ENCODE peak calls at places on chromosome 2, in six cellular contexts. U is HCT116, G is suprapubic skin, K is thyroid gland, H is transverse colon, A is prostate gland. M is an unnamed sample.

GRCh38 chr2:162795312-162795711 is 43.3 kb downstream of the KCNH7 start:
- DNase-seq in K (peak), A (no peak), U (no peak), H (peak), G (no peak), M (peak)

GRCh38 chr2:146931109-146931508 is 913.7 kb upstream of the ACVR2A start:
- DNase-seq in A (no peak), U (no peak), G (no peak), K (no peak), H (no peak), M (no peak)

GRCh38 chr2:69932596-69932922 is 17.6 kb downstream of the MXD1 start:
- DNase-seq in A (no peak), H (no peak), K (no peak), U (no peak), G (no peak), M (no peak)

GRCh38 chr2:30145826-30146336 is 926 bp upstream of the YPEL5 start:
- DNase-seq in G (no peak), A (no peak), H (no peak), U (no peak), K (no peak), M (no peak)

GRCh38 chr2:161796192-161796591 is 172.0 kb downstream of the SLC4A10 start:
- DNase-seq in A (no peak), H (no peak), G (no peak), U (no peak), K (peak), M (peak)

GRCh38 chr2:230774348-230774951 is 61.8 kb downstream of the CAB39 start:
- DNase-seq in K (no peak), U (no peak), A (no peak), H (no peak), G (no peak), M (no peak)

GRCh38 chr2:29920631-29921559 is 491 bp downstream of the ALK start:
- DNase-seq in G (no peak), A (no peak), K (peak), H (no peak), U (no peak), M (peak)

GRCh38 chr2:225841314-225841713 is 441.8 kb downstream of the NYAP2 start:
- DNase-seq in G (no peak), H (no peak), K (no peak), U (no peak), A (peak), M (no peak)

GRCh38 chr2:173427887-173428683 is 73.4 kb downstream of the CDCA7 start:
- DNase-seq in K (peak), U (no peak), G (no peak), A (peak), H (no peak), M (peak)

GRCh38 chr2:237731663-237732062 is 66.9 kb upstream of the RBM44 start:
- DNase-seq in K (no peak), G (no peak), A (no peak), H (no peak), U (peak), M (no peak)

GRCh38 chr2:15531095-15531854 is 29.9 kb downstream of the NBAS start:
- DNase-seq in G (no peak), H (no peak), U (no peak), A (no peak), K (no peak), M (no peak)

GRCh38 chr2:1990724-1991123 is 246.4 kb upstream of the PXDN start:
- DNase-seq in U (no peak), H (no peak), A (no peak), K (peak), G (no peak), M (peak)

GRCh38 chr2:207792244-207792785 is 22.6 kb upstream of the FZD5 start:
- DNase-seq in G (no peak), A (peak), K (peak), H (no peak), U (peak), M (peak)

GRCh38 chr2:233183869-233184418 is 67.5 kb upstream of the ATG16L1 start:
- DNase-seq in K (no peak), H (no peak), A (no peak), G (no peak), U (no peak), M (no peak)

GRCh38 chr2:10935953-10936942 is 24.5 kb downstream of the KCNF1 start:
- DNase-seq in G (no peak), H (no peak), A (no peak), K (no peak), U (peak), M (no peak)

GRCh38 chr2:235378261-235378660 is 115.6 kb upstream of the AGAP1 start:
- DNase-seq in H (peak), K (no peak), G (no peak), U (no peak), A (peak), M (peak)

GRCh38 chr2:105796131-105796638 is 51.5 kb downstream of the NCK2 start:
- DNase-seq in H (no peak), K (no peak), U (no peak), G (no peak), A (no peak), M (no peak)

GRCh38 chr2:150663143-150663542 is 175.7 kb upstream of the RND3 start:
- DNase-seq in U (peak), G (no peak), H (no peak), K (no peak), A (no peak), M (no peak)

GRCh38 chr2:146873056-146873455 is 971.8 kb upstream of the ACVR2A start:
- DNase-seq in U (no peak), K (no peak), G (no peak), A (no peak), H (no peak), M (no peak)

GRCh38 chr2:31347788-31348187 is 66.8 kb downstream of the XDH start:
- DNase-seq in U (no peak), H (no peak), K (no peak), A (no peak), G (no peak), M (no peak)

GRCh38 chr2:128433911-128434550 is 115.4 kb upstream of the HS6ST1 start:
- DNase-seq in A (no peak), U (no peak), G (peak), H (peak), K (no peak), M (no peak)

GRCh38 chr2:105593221-105593967 is 151.3 kb upstream of the NCK2 start:
- DNase-seq in G (peak), U (no peak), H (no peak), A (no peak), K (no peak), M (no peak)

GRCh38 chr2:122748552-122749011 is 993.1 kb downstream of the TSN start:
- DNase-seq in K (no peak), H (no peak), G (no peak), U (no peak), A (no peak), M (no peak)

GRCh38 chr2:203853271-203853670 is 14.3 kb upstream of the CTLA4 start:
- DNase-seq in U (no peak), K (no peak), H (no peak), A (no peak), G (no peak), M (no peak)

GRCh38 chr2:128738446-128739110 is 419.9 kb upstream of the HS6ST1 start:
- DNase-seq in U (no peak), G (no peak), H (no peak), K (no peak), A (no peak), M (no peak)

GRCh38 chr2:49585921-49586320 is 431.6 kb upstream of the FSHR start:
- DNase-seq in K (no peak), A (no peak), U (no peak), G (no peak), H (no peak), M (no peak)

GRCh38 chr2:43018179-43019024 is 208.0 kb downstream of the ZFP36L2 start:
- DNase-seq in U (no peak), H (peak), G (peak), K (peak), A (peak), M (peak)

GRCh38 chr2:48829036-48829435 is 73.5 kb upstream of the LHCGR start:
- DNase-seq in U (no peak), H (no peak), K (no peak), G (no peak), A (no peak), M (no peak)

GRCh38 chr2:220228310-220229006 is 601.0 kb downstream of the SLC4A3 start:
- DNase-seq in U (peak), A (no peak), K (no peak), H (no peak), G (no peak), M (no peak)

GRCh38 chr2:9205963-9206948 is at the start of gene ASAP2:
- DNase-seq in U (no peak), H (peak), A (peak), K (peak), G (no peak), M (peak)

GRCh38 chr2:241103176-241103595 is 1.1 kb upstream of the MTERF4 start:
- DNase-seq in H (no peak), U (no peak), A (no peak), K (no peak), G (no peak), M (no peak)

GRCh38 chr2:241105641-241106040 is 3.6 kb upstream of the MTERF4 start:
- DNase-seq in H (no peak), A (no peak), G (no peak), U (no peak), K (no peak), M (no peak)

GRCh38 chr2:241099246-241099645 is 2.8 kb downstream of the MTERF4 start:
- DNase-seq in U (no peak), G (no peak), H (no peak), A (no peak), K (no peak), M (no peak)

GRCh38 chr2:241107384-241107783 is 5.3 kb upstream of the MTERF4 start:
- DNase-seq in A (no peak), K (no peak), H (no peak), G (no peak), U (no peak), M (no peak)

GRCh38 chr2:241102239-241102803 is at the start of gene MTERF4:
- DNase-seq in U (peak), G (peak), H (peak), A (peak), K (peak), M (peak)
- TF ChIP-seq POLR2A in U (peak), G (peak), H (peak), A (peak), K (peak), M (peak)

DNA sequence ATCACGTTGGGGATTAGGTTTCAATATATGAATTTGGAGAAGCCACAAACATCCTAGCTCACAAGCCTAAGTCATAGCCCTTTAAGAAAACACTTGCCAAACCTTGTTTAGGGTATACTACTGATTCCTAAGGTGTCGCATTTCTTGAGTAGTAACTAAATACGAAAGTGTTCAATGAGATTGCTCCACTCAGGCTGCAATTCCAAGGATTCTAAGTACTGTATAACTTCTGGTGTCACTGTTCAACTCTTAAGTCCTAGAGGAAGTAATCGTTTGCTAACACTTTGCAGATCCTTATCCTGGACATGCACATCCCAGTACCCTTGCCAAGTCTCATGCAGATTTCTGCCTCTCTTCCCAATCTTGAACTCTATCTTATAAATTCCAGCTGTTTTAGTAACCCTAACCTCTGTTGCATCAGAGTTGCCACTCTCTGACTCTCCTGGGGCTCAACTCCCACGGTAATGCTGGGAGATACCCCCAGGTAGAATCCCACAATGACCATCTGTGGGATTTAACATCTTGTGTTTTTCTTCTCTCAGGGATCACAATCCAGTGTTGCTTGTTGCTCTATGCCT is 122.4 kb downstream of the HIBCH start:
- DNase-seq in K (no peak), G (no peak), H (no peak), A (no peak), U (no peak), M (no peak)
- TF ChIP-seq POLR2A in K (no peak), G (no peak), H (no peak), A (no peak), U (no peak), M (no peak)

DNA sequence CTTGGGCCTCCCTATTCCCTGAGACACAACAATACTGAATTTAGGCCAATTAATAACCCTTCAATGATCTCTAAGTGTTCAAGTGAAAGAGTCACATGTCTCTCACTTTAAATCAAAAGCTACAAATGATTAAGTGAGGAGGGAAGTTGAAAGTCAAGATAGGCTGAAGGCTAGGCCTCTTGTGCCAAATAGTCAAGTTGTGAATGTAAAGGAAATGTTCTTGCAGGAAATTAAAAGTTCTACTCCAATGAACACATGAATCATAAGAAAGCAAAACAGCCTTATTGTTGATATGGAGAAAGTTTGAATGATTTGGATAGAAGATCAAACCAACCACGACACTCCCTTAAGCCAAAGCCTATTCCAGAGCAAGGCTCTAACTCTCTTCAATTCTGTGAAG is 286.9 kb downstream of the MEIS1 start:
- DNase-seq in U (no peak), H (no peak), G (no peak), A (no peak), K (no peak), M (no peak)
- TF ChIP-seq POLR2A in U (no peak), H (no peak), G (no peak), A (no peak), K (no peak), M (no peak)

GRCh38 chr2:39123436-39123999 is 2.7 kb upstream of the SOS1 start:
- DNase-seq in G (no peak), K (no peak), U (no peak), H (no peak), A (no peak), M (no peak)

GRCh38 chr2:39120771-39121522 is at the start of gene SOS1:
- DNase-seq in H (peak), G (peak), A (peak), U (peak), K (peak), M (peak)

GRCh38 chr2:39120521-39120770 is 405 bp downstream of the SOS1 start:
- DNase-seq in U (no peak), A (no peak), H (no peak), G (no peak), K (no peak), M (no peak)

GRCh38 chr2:39119732-39120520 is 925 bp downstream of the SOS1 start:
- DNase-seq in H (peak), K (peak), U (no peak), A (peak), G (no peak), M (peak)

DNA sequence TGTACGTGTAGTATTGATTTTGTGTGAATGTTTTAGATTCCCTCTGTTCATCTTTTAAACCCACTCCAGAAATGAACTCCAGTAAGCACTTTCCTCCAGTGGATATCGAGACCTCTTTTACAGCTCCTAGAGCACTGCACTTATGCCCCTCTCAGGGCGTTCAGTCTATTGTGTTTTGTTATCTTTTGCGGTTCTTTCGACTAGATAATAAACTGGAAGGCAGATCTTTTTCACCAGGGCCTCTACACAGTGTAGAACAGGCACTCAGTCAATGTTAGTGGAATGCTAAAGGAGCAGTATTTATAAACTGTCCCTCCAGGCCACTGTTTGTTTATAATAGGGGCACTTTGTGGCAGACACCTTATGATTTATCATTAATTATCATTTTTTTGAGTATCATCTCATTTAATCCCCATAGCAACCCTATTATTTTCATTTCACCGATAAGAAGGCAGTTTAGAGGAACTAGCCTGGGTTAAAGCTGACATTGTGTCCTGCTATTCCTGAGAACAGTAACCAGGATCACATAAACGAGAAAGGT is 742 bp upstream of the SOS1 start:
- DNase-seq in U (no peak), H (no peak), K (no peak), G (no peak), A (no peak), M (no peak)
- TF ChIP-seq POLR2A in U (no peak), H (no peak), K (no peak), G (no peak), A (no peak), M (no peak)

DNA sequence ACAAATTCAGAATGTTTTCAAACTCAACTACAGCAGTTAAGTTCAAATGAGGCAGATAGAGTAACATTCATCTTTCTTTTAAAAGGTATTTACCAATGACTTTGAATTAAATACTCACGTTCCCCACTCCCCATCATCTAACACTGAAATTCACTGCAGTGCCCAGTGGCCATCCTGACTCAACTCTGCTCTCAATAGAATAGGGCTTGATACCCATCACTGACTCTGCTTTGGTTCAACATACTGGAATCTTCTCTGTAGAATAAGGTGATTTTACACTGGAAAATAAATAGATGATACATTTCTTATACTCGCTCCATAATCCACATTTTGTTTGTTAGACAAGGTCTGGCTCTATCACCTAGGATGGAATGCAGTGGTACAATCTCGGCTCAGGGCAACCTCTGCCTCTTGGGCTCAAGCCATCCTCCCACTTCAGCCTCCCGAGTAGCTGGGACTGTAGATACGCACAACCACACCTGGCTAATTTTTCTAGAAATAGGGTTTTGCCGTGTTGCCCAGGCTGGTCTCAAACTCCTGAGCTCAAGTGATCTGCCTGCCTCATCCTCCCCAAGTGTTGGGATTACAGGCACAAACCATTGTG is 66.4 kb downstream of the PRPF40A start:
- DNase-seq in H (no peak), G (no peak), K (no peak), U (no peak), A (no peak), M (no peak)
- TF ChIP-seq POLR2A in H (no peak), G (no peak), K (no peak), U (no peak), A (no peak), M (no peak)

GRCh38 chr2:134865388-134865787 is 27.0 kb downstream of the ACMSD start:
- DNase-seq in U (no peak), G (no peak), H (no peak), A (no peak), K (no peak), M (peak)
- TF ChIP-seq POLR2A in U (no peak), G (no peak), H (no peak), A (no peak), K (no peak), M (no peak)

DNA sequence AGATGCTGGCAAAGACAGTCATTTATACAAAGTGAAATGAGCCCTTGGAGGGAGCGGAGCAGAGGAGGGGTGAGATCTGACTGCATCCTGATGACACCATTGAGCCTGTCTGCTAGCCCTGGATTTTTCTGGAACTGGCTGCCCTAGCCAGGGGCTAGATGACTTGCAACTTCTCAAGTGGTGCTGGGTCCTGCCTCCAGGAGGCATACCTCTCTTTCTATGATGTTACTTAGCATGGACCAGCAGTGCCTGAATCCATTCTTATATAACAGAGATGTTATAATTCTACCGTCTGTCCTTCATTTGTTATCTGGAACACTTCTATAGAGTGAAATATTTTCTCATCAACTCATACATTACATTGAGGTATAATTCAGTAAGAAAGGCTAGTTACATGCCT is 8.5 kb upstream of the TWIST2 start:
- DNase-seq in U (no peak), G (no peak), K (no peak), A (no peak), H (no peak), M (no peak)
- TF ChIP-seq POLR2A in U (no peak), G (no peak), K (no peak), A (no peak), H (no peak), M (no peak)

DNA sequence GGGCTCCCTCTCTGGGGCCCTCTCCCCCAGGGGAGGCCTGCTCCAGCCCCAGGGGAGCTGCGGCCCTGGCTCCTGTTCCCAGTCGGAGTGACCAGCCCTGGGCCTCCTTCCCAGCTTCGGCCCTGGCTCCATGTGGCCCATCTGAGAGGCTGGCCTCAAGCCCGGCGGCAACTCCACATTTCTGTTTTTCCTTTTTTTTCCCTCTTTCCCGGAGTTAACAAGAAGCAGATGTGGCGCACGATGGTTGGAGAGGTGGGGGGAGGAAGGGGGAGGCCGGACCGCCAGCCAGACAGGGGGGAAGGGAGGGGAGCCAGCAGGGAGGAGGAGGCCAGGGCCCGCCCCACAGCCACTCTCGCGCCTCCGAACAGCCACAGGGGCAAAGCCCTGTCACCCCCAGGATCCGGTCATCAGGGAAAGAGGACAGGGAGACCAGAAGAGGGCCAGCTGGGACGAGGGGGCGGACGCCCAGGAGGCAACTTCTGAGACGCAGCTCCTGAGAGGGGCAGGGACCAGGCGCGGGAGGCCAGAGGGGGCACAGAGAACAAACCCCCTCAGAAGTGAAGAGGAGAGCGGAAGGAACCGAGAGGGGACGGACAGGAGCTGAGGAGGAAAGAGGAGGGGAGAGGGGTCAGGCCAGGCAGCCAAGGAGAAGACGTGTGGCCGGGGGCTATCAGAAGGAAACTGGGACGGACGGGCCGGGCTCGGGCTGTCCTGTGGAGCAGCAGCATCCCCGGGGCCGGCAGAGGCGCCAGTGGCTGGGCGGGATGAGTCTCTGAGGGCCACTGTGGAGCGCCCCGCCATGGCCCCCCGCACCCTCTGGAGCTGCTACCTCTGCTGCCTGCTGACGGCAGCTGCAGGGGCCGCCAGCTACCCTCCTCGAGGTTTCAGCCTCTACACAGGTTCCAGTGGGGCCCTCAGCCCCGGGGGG is at the start of gene EMILIN1:
- DNase-seq in U (no peak), H (peak), G (peak), K (peak), A (no peak), M (peak)
- TF ChIP-seq POLR2A in U (no peak), H (peak), G (no peak), K (peak), A (no peak), M (peak)